ENCODE peak calls at places on chromosomes 3 and 15, in eight cellular contexts. B, E, J, Q, Y, T, O and Z are unnamed samples.

GRCh38 chr3:122563717-122564025 is 429 bp downstream of the PARP9 start:
- DNase-seq in B (peak), E (no peak), J (no peak), Q (no peak), Y (no peak), T (no peak), O (no peak), Z (no peak)

GRCh38 chr15:83100072-83100646 is 7.3 kb upstream of the TM6SF1 start:
- DNase-seq in B (no peak), E (no peak), J (no peak), Q (no peak), Y (no peak), T (no peak), O (no peak), Z (no peak)

GRCh38 chr3:33360136-33360825 is 79.9 kb downstream of the UBP1 start:
- DNase-seq in B (peak), E (peak), J (peak), Q (no peak), Y (no peak), T (no peak), O (no peak), Z (peak)

GRCh38 chr15:77181305-77182074 is 110.6 kb upstream of the TSPAN3 start:
- DNase-seq in B (peak), E (no peak), J (no peak), Q (no peak), Y (no peak), T (no peak), O (no peak), Z (no peak)

GRCh38 chr3:188978772-188979171 is 193.0 kb upstream of the TPRG1 start:
- DNase-seq in B (peak), E (no peak), J (no peak), Q (no peak), Y (no peak), T (no peak), O (no peak), Z (peak)

GRCh38 chr3:130276203-130276803 is 69.2 kb upstream of the COL6A5 start:
- DNase-seq in B (peak), E (peak), J (peak), Q (no peak), Y (peak), T (no peak), O (no peak), Z (peak)

GRCh38 chr3:10621749-10622148 is 116.4 kb upstream of the ATP2B2 start:
- DNase-seq in B (no peak), E (no peak), J (no peak), Q (no peak), Y (no peak), T (no peak), O (no peak), Z (no peak)

GRCh38 chr15:89543389-89543788 is 31.9 kb upstream of the TICRR start:
- DNase-seq in B (no peak), E (no peak), J (no peak), Q (no peak), Y (no peak), T (no peak), O (no peak), Z (no peak)

GRCh38 chr15:58527573-58528196 is 95.9 kb downstream of the LIPC start:
- DNase-seq in B (no peak), E (no peak), J (no peak), Q (no peak), Y (no peak), T (no peak), O (no peak), Z (no peak)

GRCh38 chr15:74723754-74724334 is 1.5 kb downstream of the CYP1A1 start:
- DNase-seq in B (peak), E (peak), J (peak), Q (peak), Y (no peak), T (no peak), O (no peak), Z (peak)

GRCh38 chr15:56765252-56765651 is 31.9 kb upstream of the ZNF280D start:
- DNase-seq in B (peak), E (no peak), J (peak), Q (no peak), Y (no peak), T (no peak), O (no peak), Z (no peak)

GRCh38 chr15:100291106-100291505 is 50.7 kb downstream of the ADAMTS17 start:
- DNase-seq in B (peak), E (peak), J (peak), Q (no peak), Y (no peak), T (no peak), O (no peak), Z (no peak)